ENCODE peak calls at places on chromosomes 6 and 20, in six cellular contexts. R, K, P, I, U and F are unnamed samples.

GRCh38 chr6:146339716-146340115 is 203.9 kb upstream of the RAB32 start:
- DNase-seq in R (no peak), K (no peak), P (no peak), I (no peak), U (no peak), F (no peak)

GRCh38 chr20:1391640-1392442 is 1.0 kb downstream of the FKBP1A start:
- DNase-seq in R (no peak), K (no peak), P (no peak), I (no peak), U (no peak), F (no peak)

GRCh38 chr6:38508286-38508685 is 131.4 kb downstream of the BTBD9 start:
- DNase-seq in R (no peak), K (no peak), P (no peak), I (no peak), U (no peak), F (no peak)

GRCh38 chr6:11393713-11394627 is 143.6 kb upstream of the TMEM170B start:
- DNase-seq in R (no peak), K (no peak), P (no peak), I (peak; percentile 81), U (peak; percentile 4), F (no peak)

GRCh38 chr20:38402089-38402488 is 33.0 kb downstream of the SNHG17 start:
- DNase-seq in R (no peak), K (no peak), P (no peak), I (no peak), U (no peak), F (no peak)

GRCh38 chr20:17841751-17842191 is 126.8 kb downstream of the SNX5 start:
- DNase-seq in R (peak; percentile 67), K (peak; percentile 23), P (no peak), I (peak; percentile 35), U (no peak), F (no peak)

GRCh38 chr20:1001981-1002681 is at the start of gene RSPO4:
- DNase-seq in R (no peak), K (no peak), P (no peak), I (peak; percentile 58), U (no peak), F (no peak)

GRCh38 chr6:106442351-106442750 is 81.8 kb downstream of the CRYBG1 start:
- DNase-seq in R (no peak), K (no peak), P (peak; percentile 26), I (no peak), U (no peak), F (no peak)